ENCODE peak calls at places on chromosomes 11 and 22, in seven cellular contexts. C is pancreas, P is RWPE1, N is GM12878, X is coronary artery, V is transverse colon, S is tibial artery. D is an unnamed sample.

GRCh38 chr11:44456544-44457270 is 108.8 kb upstream of the CD82 start:
- DNase-seq in X (peak), N (no peak), P (peak), V (no peak), C (no peak), S (no peak), D (peak)

GRCh38 chr11:130181295-130182272 is 22.0 kb downstream of the ST14 start:
- DNase-seq in P (peak), N (no peak), X (no peak), C (no peak), V (peak), S (no peak), D (no peak)

GRCh38 chr11:122690801-122691649 is 35.5 kb downstream of the UBASH3B start:
- DNase-seq in V (no peak), N (no peak), S (no peak), C (no peak), P (no peak), X (no peak), D (no peak)

GRCh38 chr11:31810779-31811647 is at the start of gene PAX6:
- DNase-seq in P (peak), N (peak), X (no peak), S (no peak), V (peak), C (peak), D (no peak)

GRCh38 chr11:19892387-19892786 is 179.8 kb downstream of the NAV2 start:
- DNase-seq in C (no peak), N (no peak), S (no peak), X (no peak), V (no peak), P (peak), D (no peak)

GRCh38 chr11:78070606-78071005 is 6.9 kb downstream of the THRSP start:
- DNase-seq in V (no peak), C (no peak), N (no peak), X (no peak), P (no peak), S (no peak), D (no peak)

GRCh38 chr22:49577168-49578060 is 250.3 kb downstream of the BRD1 start:
- DNase-seq in C (no peak), P (no peak), S (peak), X (peak), N (no peak), V (peak), D (no peak)

GRCh38 chr11:61415381-61415780 is 14.4 kb downstream of the CPSF7 start:
- DNase-seq in N (no peak), P (no peak), S (no peak), C (no peak), V (no peak), X (no peak), D (no peak)

GRCh38 chr11:43905788-43906187 is 25.2 kb downstream of the ALKBH3 start:
- DNase-seq in P (no peak), X (no peak), S (no peak), C (no peak), N (no peak), V (no peak), D (no peak)

GRCh38 chr11:129637473-129637872 is 178.2 kb upstream of the TMEM45B start:
- DNase-seq in P (peak), N (no peak), S (no peak), C (no peak), V (no peak), X (no peak), D (no peak)

GRCh38 chr11:78806214-78807004 is 231.7 kb upstream of the NARS2 start:
- DNase-seq in S (no peak), V (no peak), N (no peak), P (no peak), C (no peak), X (no peak), D (no peak)

GRCh38 chr11:12377106-12377823 is at the start of gene PARVA:
- DNase-seq in X (peak), C (peak), V (peak), S (peak), N (no peak), P (peak), D (peak)

GRCh38 chr11:67118059-67118766 is 850 bp upstream of the KDM2A start:
- DNase-seq in S (peak), C (peak), V (peak), N (no peak), P (peak), X (no peak), D (peak)

GRCh38 chr11:77596626-77597025 is 6.9 kb downstream of the AQP11 start:
- DNase-seq in V (no peak), X (no peak), S (no peak), N (no peak), C (no peak), P (no peak), D (no peak)

GRCh38 chr11:75191330-75191717 is 40.4 kb downstream of the SLCO2B1 start:
- DNase-seq in N (no peak), C (no peak), P (no peak), V (no peak), X (no peak), S (peak), D (no peak)

GRCh38 chr22:17570851-17571631 is 7.7 kb downstream of the SLC25A18 start:
- DNase-seq in C (no peak), V (peak), S (peak), N (no peak), X (peak), P (peak), D (peak)

GRCh38 chr22:46963672-46964545 is 201.5 kb downstream of the TBC1D22A start:
- DNase-seq in N (no peak), C (no peak), S (no peak), P (no peak), V (no peak), X (no peak), D (no peak)

GRCh38 chr11:11965192-11965591 is 43.2 kb downstream of the DKK3 start:
- DNase-seq in P (no peak), N (no peak), X (no peak), V (no peak), C (no peak), S (no peak), D (no peak)

GRCh38 chr11:27398413-27398780 is 35.4 kb upstream of the CCDC34 start:
- DNase-seq in V (no peak), N (no peak), P (no peak), C (no peak), X (no peak), S (no peak), D (no peak)

GRCh38 chr11:113593698-113594308 is 112.3 kb downstream of the TMPRSS5 start:
- DNase-seq in X (no peak), C (no peak), S (no peak), P (no peak), N (peak), V (no peak), D (no peak)

GRCh38 chr11:134026655-134027343 is 42.1 kb upstream of the JAM3 start:
- DNase-seq in X (no peak), P (no peak), S (no peak), N (no peak), C (no peak), V (no peak), D (no peak)

GRCh38 chr22:48489551-48490512 is 1337.8 kb downstream of the BRD1 start:
- DNase-seq in V (no peak), P (no peak), S (peak), N (no peak), X (no peak), C (peak), D (peak)

GRCh38 chr11:32892355-32893090 is at the start of gene QSER1:
- DNase-seq in X (peak), N (no peak), V (peak), S (peak), P (peak), C (peak), D (peak)

GRCh38 chr22:33867118-33867863 is 53.0 kb downstream of the LARGE1 start:
- DNase-seq in S (no peak), N (no peak), C (no peak), V (peak), P (no peak), X (no peak), D (no peak)

GRCh38 chr22:24440270-24440717 is 12.9 kb downstream of the ADORA2A start:
- DNase-seq in X (no peak), C (no peak), S (peak), V (no peak), N (no peak), P (no peak), D (peak)

GRCh38 chr11:130808541-130808940 is 107.7 kb downstream of the SNX19 start:
- DNase-seq in N (no peak), C (no peak), X (no peak), P (no peak), S (no peak), V (no peak), D (no peak)

GRCh38 chr11:120807414-120808150 is 216.3 kb upstream of the TBCEL start:
- DNase-seq in P (peak), X (no peak), N (no peak), V (no peak), C (no peak), S (no peak), D (no peak)

GRCh38 chr11:26762089-26762488 is 40.2 kb upstream of the SLC5A12 start:
- DNase-seq in N (no peak), X (no peak), V (no peak), S (no peak), C (no peak), P (no peak), D (no peak)

GRCh38 chr22:50481440-50482106 is at the start of gene ADM2:
- DNase-seq in X (no peak), V (peak), C (peak), S (no peak), P (no peak), N (no peak), D (no peak)

GRCh38 chr22:47446331-47446730 is 683.9 kb downstream of the TBC1D22A start:
- DNase-seq in S (no peak), X (no peak), V (no peak), P (no peak), N (no peak), C (peak), D (no peak)

GRCh38 chr11:27028653-27029052 is 12.0 kb upstream of the BBOX1 start:
- DNase-seq in N (no peak), S (no peak), X (no peak), P (no peak), V (no peak), C (no peak), D (no peak)

GRCh38 chr11:47083913-47084312 is 92.8 kb downstream of the ARFGAP2 start:
- DNase-seq in S (no peak), C (no peak), V (no peak), X (no peak), P (no peak), N (peak), D (no peak)

GRCh38 chr11:29135504-29135903 is 881.3 kb downstream of the KCNA4 start:
- DNase-seq in C (no peak), X (no peak), P (no peak), V (no peak), N (no peak), S (no peak), D (no peak)

GRCh38 chr11:2837096-2837601 is 48.4 kb downstream of the CDKN1C start:
- DNase-seq in V (peak), P (peak), X (no peak), N (no peak), C (no peak), S (peak), D (peak)

GRCh38 chr11:33000181-33000580 is 15.5 kb upstream of the DEPDC7 start:
- DNase-seq in P (no peak), S (no peak), N (no peak), C (no peak), V (no peak), X (no peak), D (no peak)

GRCh38 chr11:16291729-16292128 is 64.6 kb downstream of the SOX6 start:
- DNase-seq in S (no peak), P (no peak), V (no peak), N (no peak), X (no peak), C (no peak), D (no peak)

GRCh38 chr11:64342869-64343739 is 3.1 kb downstream of the CCDC88B start:
- DNase-seq in S (no peak), P (no peak), C (no peak), V (no peak), X (peak), N (no peak), D (no peak)

GRCh38 chr11:62245271-62245753 is 3.3 kb downstream of the SCGB1D2 start:
- DNase-seq in P (peak), N (no peak), C (no peak), X (no peak), V (no peak), S (no peak), D (no peak)

DNA sequence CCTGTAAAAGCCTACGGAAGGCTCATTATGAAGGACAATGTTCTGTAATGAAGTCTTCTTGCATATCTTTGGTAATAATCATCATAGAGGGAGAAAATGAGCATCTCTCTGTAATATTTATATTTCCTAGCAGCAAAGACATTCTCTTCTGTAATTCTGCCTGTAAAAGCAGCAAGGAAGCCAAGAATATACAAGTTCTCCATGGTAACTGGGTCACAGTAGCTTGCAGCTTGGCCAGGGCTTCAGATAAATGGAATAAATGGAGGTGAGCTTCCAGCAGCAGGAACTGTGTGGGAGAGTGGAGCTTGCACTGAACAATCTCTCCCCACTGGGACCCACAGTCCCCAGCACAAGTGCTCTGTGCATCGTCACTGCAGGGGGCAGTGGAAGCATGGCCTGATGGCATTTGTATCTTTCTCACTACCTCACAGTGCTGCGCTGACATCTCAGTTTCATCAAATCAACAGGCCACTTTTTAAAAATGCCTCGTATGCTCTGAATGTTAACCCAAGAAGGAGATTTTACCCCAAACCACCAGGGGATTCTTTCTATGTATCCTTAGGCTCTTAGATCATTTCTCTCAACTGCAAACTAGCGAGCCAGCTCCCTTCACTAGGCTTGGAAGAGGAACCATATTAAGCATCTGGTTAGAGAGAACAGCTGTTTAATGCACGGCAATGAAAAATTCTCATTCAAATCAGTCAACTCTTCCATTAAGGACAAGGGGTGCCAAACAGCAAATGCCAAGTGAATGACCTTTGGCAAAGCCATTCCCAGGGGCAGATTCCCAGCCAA is 1059.7 kb downstream of the OPCML start:
- DNase-seq in N (no peak), V (no peak), P (no peak), X (no peak), C (no peak), S (no peak), D (no peak)
- H3K27ac ChIP-seq in N (no peak), V (no peak), P (no peak), X (no peak), C (no peak), S (no peak), D (no peak)

GRCh38 chr11:125564357-125564756 is 4.9 kb upstream of the EI24 start:
- DNase-seq in V (no peak), N (no peak), C (no peak), P (no peak), X (no peak), S (no peak), D (no peak)

GRCh38 chr11:125569913-125570621 is 790 bp downstream of the EI24 start:
- DNase-seq in P (peak), C (no peak), X (no peak), S (no peak), N (no peak), V (no peak), D (no peak)

GRCh38 chr11:125562430-125562829 is 6.8 kb upstream of the EI24 start:
- DNase-seq in V (no peak), C (no peak), P (no peak), X (no peak), S (no peak), N (no peak), D (no peak)

GRCh38 chr11:125568970-125569912 is at the start of gene EI24:
- DNase-seq in S (peak), P (peak), V (peak), N (peak), X (peak), C (peak), D (peak)

GRCh38 chr11:125566235-125566634 is 3.0 kb upstream of the EI24 start:
- DNase-seq in S (no peak), C (no peak), N (no peak), P (no peak), X (no peak), V (no peak), D (no peak)
- H3K27ac ChIP-seq in S (no peak), C (no peak), N (no peak), P (no peak), X (no peak), V (no peak), D (no peak)

DNA sequence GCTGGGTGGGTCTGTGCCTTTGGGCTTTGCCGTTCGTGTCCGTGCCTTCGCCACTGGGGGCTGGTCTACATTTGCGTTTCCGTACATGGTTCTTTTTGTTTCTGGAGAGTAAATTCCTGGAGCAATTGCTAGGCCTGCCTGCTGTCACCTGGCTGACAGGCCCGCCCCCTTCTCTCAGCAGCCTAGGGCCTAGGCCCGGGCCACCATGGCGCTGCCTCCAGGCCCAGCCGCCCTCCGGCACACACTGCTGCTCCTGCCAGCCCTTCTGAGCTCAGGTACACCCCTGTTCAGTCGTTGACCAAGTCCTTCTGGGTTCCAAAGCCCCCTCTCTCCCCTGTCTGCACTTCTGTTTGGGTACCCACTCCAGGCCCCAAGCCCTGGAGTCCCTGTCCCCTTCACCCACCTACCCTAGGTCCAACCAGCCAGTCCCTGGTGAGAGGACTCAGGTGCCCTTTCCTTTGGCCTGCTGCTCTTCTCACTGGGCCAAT is 649 bp downstream of the TMEM25 start:
- DNase-seq in V (no peak), S (no peak), P (peak), C (peak), X (peak), N (no peak), D (no peak)
- H3K27ac ChIP-seq in V (peak), S (peak), P (peak), C (no peak), X (no peak), N (no peak), D (no peak)

DNA sequence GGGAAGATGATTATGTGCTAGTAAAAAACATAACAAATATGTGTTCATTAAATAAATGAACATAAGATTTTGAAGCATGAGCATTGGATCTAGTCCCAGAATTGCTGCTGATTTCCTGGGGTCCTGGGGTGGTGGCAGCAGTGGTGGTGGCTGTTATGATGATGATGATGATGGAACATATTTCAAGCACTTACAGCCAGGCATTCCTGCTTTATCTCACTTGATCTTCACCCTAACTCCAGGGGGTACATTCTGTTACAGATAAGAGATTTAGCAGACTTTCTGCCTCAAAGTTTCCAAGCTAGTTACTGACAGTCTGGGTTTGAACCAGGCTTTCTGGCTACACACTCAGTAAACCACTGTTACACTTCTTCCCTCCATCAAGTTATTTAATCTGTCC is 5.2 kb downstream of the TRAPPC4 start:
- DNase-seq in N (no peak), P (no peak), X (no peak), C (no peak), S (no peak), V (no peak), D (no peak)
- H3K27ac ChIP-seq in N (no peak), P (no peak), X (no peak), C (no peak), S (no peak), V (no peak), D (no peak)

DNA sequence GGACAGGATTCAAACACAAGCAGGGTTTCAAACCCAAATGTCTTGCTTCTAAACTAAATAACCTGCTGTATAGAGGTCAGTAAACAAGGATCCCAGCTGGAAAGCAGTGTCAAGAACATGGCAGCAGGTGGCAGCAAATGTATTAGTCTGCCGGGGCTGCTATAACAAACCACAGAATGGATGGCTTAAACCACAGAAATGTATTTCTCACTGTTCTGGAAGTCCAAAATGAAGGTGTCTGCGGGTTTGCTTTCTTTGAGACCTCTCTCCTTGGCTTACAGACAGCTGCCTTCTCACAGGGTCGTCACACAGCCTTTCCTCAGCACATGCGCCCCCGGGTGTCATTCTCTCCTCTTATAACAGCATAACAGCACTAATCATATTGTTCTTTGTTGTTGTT is 65.1 kb upstream of the LRRC55 start:
- DNase-seq in V (peak), N (no peak), C (no peak), P (peak), X (no peak), S (no peak), D (no peak)
- H3K27ac ChIP-seq in V (no peak), N (no peak), C (no peak), P (no peak), X (no peak), S (no peak), D (no peak)

DNA sequence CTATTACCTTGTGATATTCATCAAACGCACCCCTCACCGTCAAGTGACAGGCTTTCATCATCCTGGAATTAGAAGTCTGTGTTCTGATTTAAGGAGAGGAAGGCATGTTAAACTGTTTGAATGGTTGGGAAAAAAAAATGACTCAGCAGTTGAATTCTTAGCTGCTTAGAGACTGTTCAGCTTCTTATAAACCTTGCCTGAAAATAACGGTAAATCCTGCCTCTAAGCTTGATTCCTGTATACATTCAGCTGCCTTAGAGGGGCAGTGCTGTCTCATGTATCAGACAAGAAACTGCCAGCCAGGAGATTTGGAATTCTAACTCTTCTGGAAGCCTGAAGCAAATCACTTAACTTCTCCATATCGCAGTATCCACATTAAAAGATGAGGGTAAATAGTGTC is 437.4 kb downstream of the JRKL start:
- DNase-seq in C (no peak), N (no peak), V (no peak), S (no peak), X (no peak), P (no peak), D (no peak)
- H3K27ac ChIP-seq in C (no peak), N (no peak), V (no peak), S (no peak), X (no peak), P (no peak), D (no peak)

DNA sequence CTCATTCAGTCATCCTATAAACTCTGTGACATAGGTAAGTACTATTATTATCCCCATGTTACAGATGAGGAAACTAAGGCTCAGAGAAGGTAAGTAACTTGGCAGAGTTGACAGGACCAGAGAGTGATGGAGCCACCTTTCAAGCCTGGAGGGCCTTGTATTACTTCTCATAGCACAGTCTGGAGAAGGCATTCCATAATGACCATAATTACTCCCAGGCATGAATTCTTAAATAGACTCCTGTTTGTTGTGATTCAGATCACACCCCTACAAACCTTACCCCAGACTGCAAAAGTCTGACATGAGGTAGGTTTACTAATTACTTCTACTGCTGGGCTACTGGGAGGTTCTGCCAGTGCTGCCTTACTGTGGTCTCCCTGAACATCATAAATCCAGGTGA is 77.0 kb downstream of the CD44 start:
- DNase-seq in V (no peak), P (no peak), N (no peak), S (no peak), C (no peak), X (no peak), D (no peak)
- H3K27ac ChIP-seq in V (no peak), P (no peak), N (no peak), S (no peak), C (no peak), X (no peak), D (peak)